ENCODE peak calls at places on chromosomes 4 and X, in nine cellular contexts. One of them, this sample, is unnamed.

GRCh38 chrX:38519651-38520050 is 41.7 kb upstream of the TSPAN7 start:
- DNase-seq in HTR-8/SVneo: no peak
- DNase-seq in lung microvascular endothelial cell: no peak
- DNase-seq in IMR-90: no peak
- DNase-seq in iris pigment epithelial cell: no peak
- DNase-seq in CD4-positive, alpha-beta T cell: no peak
- DNase-seq in activated effector memory CD4-positive, alpha-beta T cell treated with anti-CD3 and anti-CD28 coated beads, Interleukin-2, amount 50 U/mL, for 16 hours: no peak
- DNase-seq in nephron progenitor cell: no peak
- DNase-seq in MM.1S: no peak
- DNase-seq in this sample: no peak

GRCh38 chr4:158327525-158327924 is 117.2 kb downstream of the TMEM144 start:
- DNase-seq in lung microvascular endothelial cell: no peak
- DNase-seq in nephron progenitor cell: peak; percentile 6
- DNase-seq in HTR-8/SVneo: no peak
- DNase-seq in iris pigment epithelial cell: no peak
- DNase-seq in CD4-positive, alpha-beta T cell: no peak
- DNase-seq in MM.1S: no peak
- DNase-seq in IMR-90: no peak
- DNase-seq in activated effector memory CD4-positive, alpha-beta T cell treated with anti-CD3 and anti-CD28 coated beads, Interleukin-2, amount 50 U/mL, for 16 hours: no peak
- DNase-seq in this sample: no peak

GRCh38 chr4:13208558-13209193 is 275.5 kb downstream of the RAB28 start:
- DNase-seq in activated effector memory CD4-positive, alpha-beta T cell treated with anti-CD3 and anti-CD28 coated beads, Interleukin-2, amount 50 U/mL, for 16 hours: no peak
- DNase-seq in MM.1S: no peak
- DNase-seq in CD4-positive, alpha-beta T cell: no peak
- DNase-seq in IMR-90: no peak
- DNase-seq in HTR-8/SVneo: no peak
- DNase-seq in iris pigment epithelial cell: peak; percentile 3
- DNase-seq in nephron progenitor cell: no peak
- DNase-seq in lung microvascular endothelial cell: no peak
- DNase-seq in this sample: no peak

GRCh38 chr4:2332201-2332975 is 70.5 kb upstream of the MXD4 start:
- DNase-seq in HTR-8/SVneo: no peak
- DNase-seq in activated effector memory CD4-positive, alpha-beta T cell treated with anti-CD3 and anti-CD28 coated beads, Interleukin-2, amount 50 U/mL, for 16 hours: no peak
- DNase-seq in MM.1S: no peak
- DNase-seq in CD4-positive, alpha-beta T cell: no peak
- DNase-seq in lung microvascular endothelial cell: no peak
- DNase-seq in nephron progenitor cell: no peak
- DNase-seq in IMR-90: no peak
- DNase-seq in iris pigment epithelial cell: no peak
- DNase-seq in this sample: no peak

GRCh38 chrX:152637649-152638442 is at the start of gene GABRQ:
- DNase-seq in activated effector memory CD4-positive, alpha-beta T cell treated with anti-CD3 and anti-CD28 coated beads, Interleukin-2, amount 50 U/mL, for 16 hours: no peak
- DNase-seq in iris pigment epithelial cell: peak; percentile 39
- DNase-seq in CD4-positive, alpha-beta T cell: no peak
- DNase-seq in IMR-90: no peak
- DNase-seq in nephron progenitor cell: peak; percentile 86
- DNase-seq in MM.1S: peak; percentile 67
- DNase-seq in HTR-8/SVneo: peak; percentile 19
- DNase-seq in lung microvascular endothelial cell: peak; percentile 50
- DNase-seq in this sample: no peak

GRCh38 chr4:1251773-1252066 is 2.8 kb upstream of the CTBP1 start:
- DNase-seq in HTR-8/SVneo: no peak
- DNase-seq in IMR-90: no peak
- DNase-seq in nephron progenitor cell: no peak
- DNase-seq in MM.1S: no peak
- DNase-seq in lung microvascular endothelial cell: no peak
- DNase-seq in iris pigment epithelial cell: no peak
- DNase-seq in CD4-positive, alpha-beta T cell: no peak
- DNase-seq in activated effector memory CD4-positive, alpha-beta T cell treated with anti-CD3 and anti-CD28 coated beads, Interleukin-2, amount 50 U/mL, for 16 hours: peak; percentile 38
- DNase-seq in this sample: no peak

GRCh38 chr4:182014989-182015388 is 228.2 kb upstream of the TENM3 start:
- DNase-seq in iris pigment epithelial cell: no peak
- DNase-seq in nephron progenitor cell: no peak
- DNase-seq in MM.1S: no peak
- DNase-seq in IMR-90: no peak
- DNase-seq in activated effector memory CD4-positive, alpha-beta T cell treated with anti-CD3 and anti-CD28 coated beads, Interleukin-2, amount 50 U/mL, for 16 hours: no peak
- DNase-seq in CD4-positive, alpha-beta T cell: no peak
- DNase-seq in lung microvascular endothelial cell: no peak
- DNase-seq in HTR-8/SVneo: no peak
- DNase-seq in this sample: no peak

GRCh38 chrX:23509256-23509655 is 158.0 kb upstream of the PRDX4 start:
- DNase-seq in CD4-positive, alpha-beta T cell: no peak
- DNase-seq in IMR-90: no peak
- DNase-seq in MM.1S: no peak
- DNase-seq in lung microvascular endothelial cell: no peak
- DNase-seq in activated effector memory CD4-positive, alpha-beta T cell treated with anti-CD3 and anti-CD28 coated beads, Interleukin-2, amount 50 U/mL, for 16 hours: no peak
- DNase-seq in HTR-8/SVneo: no peak
- DNase-seq in iris pigment epithelial cell: no peak
- DNase-seq in nephron progenitor cell: no peak
- DNase-seq in this sample: no peak

GRCh38 chrX:42505057-42505456 is 272.9 kb downstream of the PPP1R2C start:
- DNase-seq in IMR-90: no peak
- DNase-seq in MM.1S: no peak
- DNase-seq in iris pigment epithelial cell: no peak
- DNase-seq in HTR-8/SVneo: no peak
- DNase-seq in activated effector memory CD4-positive, alpha-beta T cell treated with anti-CD3 and anti-CD28 coated beads, Interleukin-2, amount 50 U/mL, for 16 hours: no peak
- DNase-seq in lung microvascular endothelial cell: no peak
- DNase-seq in CD4-positive, alpha-beta T cell: no peak
- DNase-seq in nephron progenitor cell: no peak
- DNase-seq in this sample: no peak

GRCh38 chr4:63632858-63633257 is 776.4 kb downstream of the TECRL start:
- DNase-seq in activated effector memory CD4-positive, alpha-beta T cell treated with anti-CD3 and anti-CD28 coated beads, Interleukin-2, amount 50 U/mL, for 16 hours: no peak
- DNase-seq in HTR-8/SVneo: no peak
- DNase-seq in MM.1S: no peak
- DNase-seq in lung microvascular endothelial cell: no peak
- DNase-seq in IMR-90: no peak
- DNase-seq in nephron progenitor cell: no peak
- DNase-seq in iris pigment epithelial cell: no peak
- DNase-seq in CD4-positive, alpha-beta T cell: no peak
- DNase-seq in this sample: no peak

GRCh38 chr4:78056265-78057129 is 626 bp upstream of the FRAS1 start:
- DNase-seq in MM.1S: no peak
- DNase-seq in iris pigment epithelial cell: peak; percentile 82
- DNase-seq in IMR-90: peak; percentile 24
- DNase-seq in activated effector memory CD4-positive, alpha-beta T cell treated with anti-CD3 and anti-CD28 coated beads, Interleukin-2, amount 50 U/mL, for 16 hours: peak; percentile 63
- DNase-seq in lung microvascular endothelial cell: peak; percentile 31
- DNase-seq in HTR-8/SVneo: peak; percentile 39
- DNase-seq in CD4-positive, alpha-beta T cell: no peak
- DNase-seq in nephron progenitor cell: peak; percentile 71
- DNase-seq in this sample: peak; percentile 85

GRCh38 chr4:152693875-152694274 is 14.1 kb upstream of the TMEM154 start:
- DNase-seq in CD4-positive, alpha-beta T cell: no peak
- DNase-seq in MM.1S: no peak
- DNase-seq in iris pigment epithelial cell: no peak
- DNase-seq in lung microvascular endothelial cell: no peak
- DNase-seq in nephron progenitor cell: no peak
- DNase-seq in activated effector memory CD4-positive, alpha-beta T cell treated with anti-CD3 and anti-CD28 coated beads, Interleukin-2, amount 50 U/mL, for 16 hours: no peak
- DNase-seq in HTR-8/SVneo: no peak
- DNase-seq in IMR-90: no peak
- DNase-seq in this sample: no peak